ENCODE peak calls at places on chromosomes 11 and 22, in six cellular contexts. N is PC-9, W is fibroblast of lung, K is keratinocyte, C is aorta, U is tibial nerve. O is an unnamed sample.

GRCh38 chr11:23078289-23078971 is 218.2 kb upstream of the CCDC179 start:
- DNase-seq in N (no peak), W (peak; percentile 68), K (no peak), C (no peak), U (no peak), O (no peak)

GRCh38 chr11:60970369-60970774 is 1.1 kb upstream of the CD6 start:
- DNase-seq in N (no peak), W (peak; percentile 8), K (no peak), C (peak; percentile 86), U (peak; percentile 41), O (peak; percentile 26)

GRCh38 chr11:101618691-101619090 is 34.9 kb upstream of the TRPC6 start:
- DNase-seq in N (no peak), W (peak; percentile 70), K (peak; percentile 92), C (no peak), U (no peak), O (no peak)

GRCh38 chr11:62500066-62501035 is 46.3 kb downstream of the AHNAK start:
- DNase-seq in N (peak; percentile 56), W (no peak), K (peak; percentile 89), C (no peak), U (no peak), O (no peak)

GRCh38 chr22:25624486-25624885 is 60.0 kb downstream of the GRK3 start:
- DNase-seq in N (no peak), W (no peak), K (no peak), C (no peak), U (no peak), O (no peak)

GRCh38 chr22:17492247-17492646 is 71.1 kb upstream of the SLC25A18 start:
- DNase-seq in N (no peak), W (no peak), K (no peak), C (no peak), U (no peak), O (no peak)

GRCh38 chr11:117903505-117904382 is 25.5 kb downstream of the TMPRSS13 start:
- DNase-seq in N (no peak), W (no peak), K (no peak), C (no peak), U (no peak), O (no peak)

GRCh38 chr11:2751523-2752203 is 51.9 kb upstream of the KCNQ1OT1 start:
- DNase-seq in N (no peak), W (no peak), K (no peak), C (peak; percentile 66), U (no peak), O (no peak)

GRCh38 chr11:14288189-14288935 is 70.6 kb downstream of the RRAS2 start:
- DNase-seq in N (peak; percentile 71), W (peak; percentile 85), K (no peak), C (no peak), U (no peak), O (no peak)

GRCh38 chr11:128058580-128059208 is 528.7 kb downstream of the ETS1 start:
- DNase-seq in N (no peak), W (no peak), K (no peak), C (no peak), U (no peak), O (no peak)

GRCh38 chr11:64856382-64857227 is 12.2 kb upstream of the CDC42BPG start:
- DNase-seq in N (peak; percentile 99), W (peak; percentile 81), K (peak; percentile 75), C (peak; percentile 94), U (no peak), O (peak; percentile 94)

GRCh38 chr22:34804588-34804987 is 261.4 kb upstream of the ISX start:
- DNase-seq in N (no peak), W (no peak), K (no peak), C (no peak), U (no peak), O (no peak)

GRCh38 chr11:133894956-133895549 is 49.7 kb upstream of the SPATA19 start:
- DNase-seq in N (no peak), W (peak; percentile 29), K (no peak), C (no peak), U (no peak), O (no peak)

GRCh38 chr22:42700901-42701300 is 19.8 kb downstream of the A4GALT start:
- DNase-seq in N (no peak), W (no peak), K (no peak), C (no peak), U (no peak), O (no peak)

GRCh38 chr11:116852261-116853125 is 15.1 kb upstream of the APOA1 start:
- DNase-seq in N (peak; percentile 62), W (peak; percentile 56), K (no peak), C (no peak), U (no peak), O (peak; percentile 62)

GRCh38 chr11:44305643-44306468 is 4.1 kb downstream of the ALX4 start:
- DNase-seq in N (no peak), W (peak; percentile 14), K (no peak), C (no peak), U (no peak), O (no peak)

GRCh38 chr11:93772123-93772522 is 12.0 kb upstream of the MED17 start:
- DNase-seq in N (no peak), W (peak; percentile 5), K (no peak), C (no peak), U (no peak), O (peak; percentile 20)

GRCh38 chr22:49525776-49526535 is 301.7 kb downstream of the BRD1 start:
- DNase-seq in N (no peak), W (no peak), K (no peak), C (no peak), U (no peak), O (no peak)

GRCh38 chr11:30406978-30407762 is 84.3 kb downstream of the ARL14EP start:
- DNase-seq in N (no peak), W (no peak), K (no peak), C (no peak), U (no peak), O (no peak)

GRCh38 chr22:37186228-37186996 is 1.6 kb downstream of the C1QTNF6 start:
- DNase-seq in N (peak; percentile 80), W (peak; percentile 84), K (no peak), C (peak; percentile 51), U (peak; percentile 46), O (no peak)

GRCh38 chr22:37185646-37186227 is 2.3 kb downstream of the C1QTNF6 start:
- DNase-seq in N (no peak), W (no peak), K (no peak), C (peak; percentile 61), U (no peak), O (no peak)

GRCh38 chr22:37187552-37187890 is 526 bp downstream of the C1QTNF6 start:
- DNase-seq in N (peak; percentile 45), W (peak; percentile 55), K (no peak), C (no peak), U (no peak), O (peak; percentile 37)

GRCh38 chr22:37187891-37188761 is at the start of gene C1QTNF6:
- DNase-seq in N (peak; percentile 85), W (peak; percentile 62), K (no peak), C (peak; percentile 77), U (no peak), O (peak; percentile 26)

GRCh38 chr22:37186997-37187522 is 987 bp downstream of the C1QTNF6 start:
- DNase-seq in N (no peak), W (peak; percentile 18), K (no peak), C (no peak), U (no peak), O (no peak)
- H3K4me3 ChIP-seq in N (peak overlapping the region; percentile 65), W (peak overlapping the region; percentile 14), K (peak overlapping the region; percentile 61), C (no peak overlapping the region), U (peak overlapping the region; percentile 49), O (no peak overlapping the region)

DNA sequence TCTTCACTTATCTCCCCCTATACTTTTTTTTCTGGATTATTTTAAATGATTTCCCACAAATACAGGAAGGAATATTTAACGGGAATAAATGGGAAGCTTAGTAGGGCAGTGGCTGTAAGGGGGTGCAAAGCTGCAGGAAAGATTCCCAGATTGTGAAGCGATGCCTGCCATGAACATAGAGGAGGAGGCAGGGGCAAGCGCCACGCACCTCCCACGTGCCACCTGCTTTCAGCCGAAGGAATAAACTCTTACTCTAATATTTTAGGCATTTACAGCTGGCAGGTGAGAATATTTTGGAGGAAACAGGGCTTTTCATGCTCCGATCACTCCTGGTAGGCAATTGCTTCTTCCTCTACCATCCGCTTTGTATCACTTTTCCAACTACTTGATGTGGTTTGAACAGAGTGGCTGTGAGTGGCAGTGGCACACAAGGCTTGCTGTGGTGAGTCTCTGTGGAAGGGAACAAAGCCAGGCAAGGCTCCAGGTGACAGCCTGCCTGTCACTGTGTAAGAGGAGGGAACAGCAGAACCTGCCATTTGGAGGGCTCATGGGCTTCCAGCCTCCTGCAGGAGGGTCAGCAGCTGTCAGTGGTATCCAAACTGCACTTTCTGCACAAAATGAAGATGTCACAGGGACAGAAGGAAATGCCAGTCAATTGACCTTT is 54.5 kb upstream of the PLET1 start:
- DNase-seq in N (peak; percentile 10), W (no peak), K (no peak), C (no peak), U (no peak), O (no peak)
- H3K36me3 ChIP-seq in N (no peaks in the 10 kb centered on the region), W (no peaks in the 10 kb centered on the region), K (no peaks in the 10 kb centered on the region), C (no peaks in the 10 kb centered on the region), U (peaks cover 9% of the 10 kb centered on the region), O (no peaks in the 10 kb centered on the region)

DNA sequence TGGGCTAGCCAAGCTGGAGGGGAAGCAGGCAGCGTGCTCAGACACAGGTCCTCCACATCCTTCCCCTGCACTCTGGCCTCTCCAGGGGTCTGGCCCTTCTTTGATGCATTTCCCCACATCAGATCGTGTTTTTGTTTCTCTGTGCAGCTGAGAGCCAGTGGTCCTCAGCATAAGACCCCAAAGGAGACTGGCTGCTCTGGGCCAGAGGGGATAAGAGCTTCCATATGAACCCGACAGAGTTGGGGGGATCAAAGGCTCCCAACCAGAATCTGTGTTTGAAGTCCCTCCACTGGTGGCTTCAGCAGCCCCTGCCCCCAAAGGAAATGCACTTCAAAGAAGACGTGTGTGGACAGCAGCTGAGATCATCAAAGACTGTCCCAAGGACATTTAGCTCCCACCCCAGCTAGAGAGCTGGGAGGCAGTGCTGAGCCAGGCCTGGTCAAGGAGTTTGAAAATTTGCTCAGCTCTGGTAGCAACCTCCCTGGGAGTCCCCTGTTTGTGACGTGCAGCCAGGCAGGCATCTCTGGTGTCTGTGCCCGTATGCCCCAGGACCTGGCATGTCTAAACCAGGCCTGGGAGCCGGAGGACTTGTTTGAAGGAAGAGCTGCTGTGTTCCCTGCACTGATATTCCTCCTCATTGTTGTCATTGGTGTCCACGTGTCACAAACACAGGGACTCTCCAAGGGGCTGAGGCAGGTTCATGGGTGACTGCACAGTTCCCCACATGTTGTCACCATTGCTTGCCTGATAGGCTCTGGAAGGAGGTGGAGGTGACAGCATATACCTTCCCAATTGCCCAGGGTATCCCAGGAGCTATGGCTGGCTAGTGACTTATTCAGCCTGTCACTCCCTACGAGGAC is 99.0 kb downstream of the AMOTL1 start:
- DNase-seq in N (no peak), W (no peak), K (no peak), C (no peak), U (no peak), O (no peak)
- H3K9me3 ChIP-seq in N (no peaks in the 10 kb centered on the region), W (no peaks in the 10 kb centered on the region), K (no peaks in the 10 kb centered on the region), C (no peaks in the 10 kb centered on the region), U (no peaks in the 10 kb centered on the region), O (no peaks in the 10 kb centered on the region)

DNA sequence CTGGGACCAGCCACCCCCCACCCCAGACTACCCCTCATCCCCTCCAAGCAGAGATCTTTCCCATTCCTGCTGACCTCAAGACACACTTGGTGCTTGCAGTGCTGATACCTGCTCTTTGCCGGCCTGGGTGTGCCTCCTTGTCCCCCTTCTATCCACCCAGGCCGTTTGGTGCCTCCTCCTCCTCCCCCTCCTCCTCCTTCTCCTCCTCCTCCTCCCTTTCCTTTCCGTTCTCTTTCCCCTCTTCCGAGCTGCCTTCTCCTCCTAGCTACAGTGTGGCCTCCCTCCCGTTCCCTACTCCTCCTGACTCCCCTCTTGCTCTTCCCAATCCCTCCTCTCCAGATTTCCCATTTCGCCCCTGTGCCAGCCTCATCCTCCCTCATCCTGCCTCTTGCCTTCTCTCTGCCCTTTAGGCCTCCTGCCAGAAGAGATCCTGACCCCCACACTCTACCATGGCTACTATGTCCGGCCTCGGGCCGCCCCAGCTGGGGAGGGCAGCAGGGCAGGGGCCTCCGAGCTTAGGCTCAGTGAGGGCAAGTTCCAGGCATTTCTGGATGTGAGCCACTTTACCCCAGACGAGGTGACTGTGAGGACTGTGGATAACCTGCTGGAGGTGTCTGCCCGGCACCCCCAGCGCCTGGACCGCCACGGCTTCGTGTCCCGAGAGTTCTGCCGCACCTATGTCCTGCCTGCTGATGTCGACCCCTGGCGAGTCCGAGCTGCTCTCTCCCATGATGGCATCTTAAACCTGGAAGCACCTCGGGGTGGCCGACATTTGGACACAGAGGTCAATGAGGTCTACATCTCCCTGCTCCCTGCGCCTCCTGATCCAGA is 712 bp downstream of the HSPB2 start:
- DNase-seq in N (no peak), W (no peak), K (no peak), C (peak; percentile 73), U (peak; percentile 41), O (peak; percentile 33)
- H3K4me3 ChIP-seq in N (no peak overlapping the region), W (peak overlapping the region; percentile 11), K (no peak overlapping the region), C (peak overlapping the region; percentile 79), U (peak overlapping the region; percentile 63), O (peak overlapping the region; percentile 29)